ENCODE peak calls at places on chromosomes 13 and 19, in ten cellular contexts. C, E, X, Q, I, M, N, V, F and U are unnamed samples.
A peak's percentile ranks its signal among the peaks of the same experiment; 100 is the strongest.

GRCh38 chr13:111005808-111006494 is 91.1 kb upstream of the ANKRD10 start:
- DNase-seq in C (peak; percentile 60), E (peak; percentile 14), X (no peak), Q (peak; percentile 25), I (no peak), M (no peak), N (peak; percentile 42), V (no peak), F (no peak), U (peak; percentile 26)

GRCh38 chr19:49643466-49643865 is 1.5 kb downstream of the SCAF1 start:
- DNase-seq in C (no peak), E (no peak), X (no peak), Q (no peak), I (no peak), M (no peak), N (no peak), V (no peak), F (no peak), U (no peak)

GRCh38 chr19:47509973-47510372 is 4.9 kb downstream of the NAPA start:
- DNase-seq in C (no peak), E (no peak), X (no peak), Q (no peak), I (no peak), M (no peak), N (peak; percentile 67), V (no peak), F (no peak), U (no peak)

GRCh38 chr19:3910105-3910504 is 22.8 kb upstream of the NMRK2 start:
- DNase-seq in C (no peak), E (no peak), X (no peak), Q (no peak), I (no peak), M (no peak), N (no peak), V (no peak), F (no peak), U (no peak)

GRCh38 chr19:30693179-30693578 is 321.0 kb downstream of the ZNF536 start:
- DNase-seq in C (no peak), E (no peak), X (no peak), Q (peak; percentile 14), I (no peak), M (no peak), N (no peak), V (no peak), F (no peak), U (no peak)

GRCh38 chr13:49053215-49053614 is 77.5 kb downstream of the FNDC3A start:
- DNase-seq in C (no peak), E (no peak), X (no peak), Q (no peak), I (no peak), M (no peak), N (no peak), V (no peak), F (no peak), U (no peak)

GRCh38 chr13:111281751-111282311 is 38.6 kb upstream of the TEX29 start:
- DNase-seq in C (peak; percentile 56), E (no peak), X (no peak), Q (peak; percentile 18), I (no peak), M (no peak), N (no peak), V (no peak), F (no peak), U (no peak)

GRCh38 chr13:52070929-52071523 is 46.5 kb downstream of the UTP14C start:
- DNase-seq in C (no peak), E (no peak), X (peak; percentile 3), Q (peak; percentile 62), I (peak; percentile 26), M (no peak), N (no peak), V (no peak), F (no peak), U (no peak)

GRCh38 chr19:41377977-41378707 is 1.8 kb downstream of the TMEM91 start:
- DNase-seq in C (no peak), E (no peak), X (no peak), Q (no peak), I (no peak), M (no peak), N (no peak), V (no peak), F (peak; percentile 46), U (peak; percentile 32)

GRCh38 chr13:43016226-43016625 is 7.2 kb upstream of the DNAJC15 start:
- DNase-seq in C (no peak), E (no peak), X (no peak), Q (no peak), I (no peak), M (no peak), N (no peak), V (no peak), F (no peak), U (no peak)

GRCh38 chr13:98741741-98742435 is 10.6 kb downstream of the SLC15A1 start:
- DNase-seq in C (no peak), E (no peak), X (no peak), Q (peak; percentile 40), I (peak; percentile 17), M (no peak), N (no peak), V (peak; percentile 80), F (no peak), U (no peak)

GRCh38 chr19:47598407-47599349 is 10.3 kb upstream of the BICRA start:
- DNase-seq in C (no peak), E (no peak), X (peak; percentile 95), Q (peak; percentile 95), I (peak; percentile 93), M (no peak), N (peak; percentile 41), V (peak; percentile 89), F (no peak), U (no peak)

GRCh38 chr19:35024095-35024494 is 6.2 kb upstream of the SCN1B start:
- DNase-seq in C (no peak), E (no peak), X (no peak), Q (no peak), I (no peak), M (no peak), N (no peak), V (no peak), F (no peak), U (no peak)

GRCh38 chr13:60379837-60380236 is 17.2 kb upstream of the TDRD3 start:
- DNase-seq in C (no peak), E (no peak), X (no peak), Q (no peak), I (no peak), M (no peak), N (no peak), V (no peak), F (no peak), U (no peak)

GRCh38 chr19:15717781-15718180 is 10.0 kb upstream of the OR10H2 start:
- DNase-seq in C (no peak), E (no peak), X (no peak), Q (no peak), I (no peak), M (no peak), N (no peak), V (no peak), F (no peak), U (peak; percentile 19)

GRCh38 chr19:35040826-35041547 is 534 bp upstream of the HPN start:
- DNase-seq in C (no peak), E (no peak), X (no peak), Q (no peak), I (no peak), M (no peak), N (peak; percentile 96), V (peak; percentile 97), F (peak; percentile 45), U (peak; percentile 73)

GRCh38 chr19:2426661-2427322 is 594 bp downstream of the TIMM13 start:
- DNase-seq in C (peak; percentile 24), E (no peak), X (no peak), Q (peak; percentile 72), I (no peak), M (peak; percentile 40), N (peak; percentile 41), V (peak; percentile 87), F (peak; percentile 50), U (peak; percentile 70)

GRCh38 chr13:106173346-106173745 is 362.1 kb downstream of the EFNB2 start:
- DNase-seq in C (no peak), E (no peak), X (no peak), Q (no peak), I (no peak), M (no peak), N (no peak), V (no peak), F (no peak), U (no peak)

GRCh38 chr13:85974604-85975366 is 175.6 kb upstream of the SLITRK6 start:
- DNase-seq in C (no peak), E (no peak), X (no peak), Q (no peak), I (no peak), M (no peak), N (no peak), V (no peak), F (no peak), U (no peak)

GRCh38 chr19:1070931-1071791 is 4.2 kb downstream of the ARHGAP45 start:
- DNase-seq in C (no peak), E (no peak), X (no peak), Q (peak; percentile 38), I (no peak), M (no peak), N (no peak), V (no peak), F (no peak), U (peak; percentile 73)

GRCh38 chr19:14004619-14005380 is 1.3 kb downstream of the RFX1 start:
- DNase-seq in C (no peak), E (no peak), X (no peak), Q (peak; percentile 33), I (no peak), M (no peak), N (peak; percentile 47), V (peak; percentile 94), F (no peak), U (no peak)

GRCh38 chr13:21884299-21884878 is 213.5 kb downstream of the FGF9 start:
- DNase-seq in C (peak; percentile 50), E (no peak), X (no peak), Q (no peak), I (no peak), M (no peak), N (no peak), V (peak; percentile 54), F (no peak), U (no peak)

GRCh38 chr13:44052843-44053607 is 173.3 kb downstream of the LACC1 start:
- DNase-seq in C (no peak), E (no peak), X (no peak), Q (peak; percentile 32), I (no peak), M (no peak), N (no peak), V (no peak), F (peak; percentile 7), U (peak; percentile 40)

GRCh38 chr13:44191504-44192171 is 182.0 kb upstream of the SERP2 start:
- DNase-seq in C (peak; percentile 37), E (peak; percentile 36), X (peak; percentile 86), Q (peak; percentile 88), I (peak; percentile 76), M (no peak), N (peak; percentile 43), V (peak; percentile 86), F (peak; percentile 46), U (peak; percentile 10)

GRCh38 chr19:6481541-6482342 is at the start of gene DENND1C:
- DNase-seq in C (no peak), E (no peak), X (no peak), Q (no peak), I (no peak), M (peak; percentile 63), N (peak; percentile 52), V (no peak), F (peak; percentile 61), U (peak; percentile 55)

GRCh38 chr13:113044431-113045114 is 61.0 kb upstream of the F7 start:
- DNase-seq in C (no peak), E (no peak), X (no peak), Q (peak; percentile 91), I (peak; percentile 27), M (no peak), N (no peak), V (no peak), F (no peak), U (no peak)

GRCh38 chr13:63012016-63012415 is 1596.4 kb upstream of the PCDH20 start:
- DNase-seq in C (no peak), E (no peak), X (no peak), Q (no peak), I (no peak), M (no peak), N (no peak), V (no peak), F (no peak), U (no peak)

GRCh38 chr19:16470911-16471811 is 609 bp downstream of the EPS15L1 start:
- DNase-seq in C (no peak), E (no peak), X (no peak), Q (peak; percentile 50), I (peak; percentile 34), M (no peak), N (no peak), V (peak; percentile 89), F (peak; percentile 27), U (no peak)